ENCODE peak calls at places on chromosomes 13 and 19, in five cellular contexts. N is lung microvascular endothelial cell; M is hypothalamus; I is lung; R is effector memory CD8-positive, alpha-beta T cell. D is an unnamed sample.

GRCh38 chr13:80654638-80655249 is 313.8 kb upstream of the SPRY2 start:
- DNase-seq in N (no peak), M (no peak), I (no peak), R (no peak), D (no peak)

GRCh38 chr13:95607363-95607762 is 37.1 kb downstream of the DZIP1 start:
- DNase-seq in N (peak), M (no peak), I (no peak), R (no peak), D (no peak)

GRCh38 chr13:109655206-109655600 is 131.2 kb downstream of the IRS2 start:
- DNase-seq in N (no peak), M (no peak), I (no peak), R (no peak), D (no peak)

GRCh38 chr19:32415246-32415645 is 9.7 kb downstream of the DPY19L3 start:
- DNase-seq in N (no peak), M (no peak), I (no peak), R (no peak), D (no peak)

GRCh38 chr13:79710376-79710775 is 229.4 kb downstream of the NDFIP2 start:
- DNase-seq in N (no peak), M (no peak), I (no peak), R (no peak), D (peak)

GRCh38 chr13:36848228-36848982 is 29.4 kb downstream of the RFXAP start:
- DNase-seq in N (peak), M (no peak), I (no peak), R (no peak), D (no peak)

GRCh38 chr13:21675095-21676007 is 4.5 kb downstream of the FGF9 start:
- DNase-seq in N (no peak), M (no peak), I (no peak), R (peak), D (no peak)

GRCh38 chr13:97659602-97660001 is 225.6 kb downstream of the RAP2A start:
- DNase-seq in N (peak), M (no peak), I (no peak), R (no peak), D (peak)

GRCh38 chr13:46577656-46578589 is 25.0 kb downstream of the LRCH1 start:
- DNase-seq in N (no peak), M (no peak), I (no peak), R (no peak), D (no peak)

GRCh38 chr13:30900952-30901749 is 4.9 kb upstream of the MEDAG start:
- DNase-seq in N (no peak), M (no peak), I (no peak), R (no peak), D (no peak)

GRCh38 chr19:35693835-35694599 is 10.3 kb upstream of the ZBTB32 start:
- DNase-seq in N (peak), M (peak), I (peak), R (peak), D (peak)

GRCh38 chr13:74708629-74709028 is 574.4 kb upstream of the KLF12 start:
- DNase-seq in N (no peak), M (no peak), I (no peak), R (no peak), D (no peak)

GRCh38 chr13:31755803-31756212 is 16.5 kb downstream of the RXFP2 start:
- DNase-seq in N (no peak), M (no peak), I (no peak), R (no peak), D (peak)

GRCh38 chr13:29849731-29850212 is 645 bp downstream of the UBL3 start:
- DNase-seq in N (peak), M (peak), I (peak), R (peak), D (no peak)

GRCh38 chr13:107119989-107120881 is 552.3 kb upstream of the ARGLU1 start:
- DNase-seq in N (no peak), M (no peak), I (no peak), R (no peak), D (no peak)

GRCh38 chr13:46613409-46614049 is 60.6 kb downstream of the LRCH1 start:
- DNase-seq in N (no peak), M (no peak), I (no peak), R (no peak), D (no peak)

GRCh38 chr13:110273254-110273653 is 33.7 kb downstream of the COL4A1 start:
- DNase-seq in N (no peak), M (no peak), I (no peak), R (no peak), D (no peak)

D was measured in HTR-8/SVneo.